ENCODE peak calls at places on chromosomes 3 and 15, in four cellular contexts. One of them, this sample, is unnamed.

GRCh38 chr3:60202052-60202753 is 1049.0 kb downstream of the FHIT start:
- DNase-seq in pancreas: no peak
- DNase-seq in esophagus squamous epithelium: no peak
- DNase-seq in effector CD4-positive, alpha-beta T cell: no peak
- DNase-seq in this sample: no peak

GRCh38 chr3:129428020-129428381 is 435 bp downstream of the EFCAB12 start:
- DNase-seq in esophagus squamous epithelium: no peak
- DNase-seq in effector CD4-positive, alpha-beta T cell: no peak
- DNase-seq in pancreas: no peak
- DNase-seq in this sample: no peak

GRCh38 chr3:115937054-115937453 is 313.7 kb downstream of the GAP43 start:
- DNase-seq in pancreas: no peak
- DNase-seq in esophagus squamous epithelium: no peak
- DNase-seq in effector CD4-positive, alpha-beta T cell: no peak
- DNase-seq in this sample: no peak

GRCh38 chr3:127406309-127407025 is 118.6 kb upstream of the PRR20G start:
- DNase-seq in pancreas: peak
- DNase-seq in effector CD4-positive, alpha-beta T cell: no peak
- DNase-seq in esophagus squamous epithelium: no peak
- DNase-seq in this sample: peak

GRCh38 chr15:75578948-75579908 is at the start of gene PTPN9:
- DNase-seq in pancreas: peak
- DNase-seq in esophagus squamous epithelium: no peak
- DNase-seq in effector CD4-positive, alpha-beta T cell: peak
- DNase-seq in this sample: peak

GRCh38 chr15:29812384-29812694 is 9.9 kb downstream of the TJP1 start:
- DNase-seq in pancreas: no peak
- DNase-seq in effector CD4-positive, alpha-beta T cell: no peak
- DNase-seq in esophagus squamous epithelium: no peak
- DNase-seq in this sample: peak

GRCh38 chr3:141485578-141486415 is 1.0 kb upstream of the RASA2 start:
- DNase-seq in pancreas: no peak
- DNase-seq in effector CD4-positive, alpha-beta T cell: peak
- DNase-seq in esophagus squamous epithelium: no peak
- DNase-seq in this sample: peak

GRCh38 chr3:63899997-63900396 is 12.2 kb downstream of the SCAANT1 start:
- DNase-seq in pancreas: no peak
- DNase-seq in esophagus squamous epithelium: no peak
- DNase-seq in effector CD4-positive, alpha-beta T cell: no peak
- DNase-seq in this sample: no peak

GRCh38 chr15:66936115-66936863 is 129.1 kb upstream of the SMAD3 start:
- DNase-seq in esophagus squamous epithelium: no peak
- DNase-seq in effector CD4-positive, alpha-beta T cell: no peak
- DNase-seq in pancreas: no peak
- DNase-seq in this sample: no peak

GRCh38 chr3:126300001-126300760 is 57.0 kb downstream of the KLF15 start:
- DNase-seq in effector CD4-positive, alpha-beta T cell: no peak
- DNase-seq in esophagus squamous epithelium: no peak
- DNase-seq in pancreas: no peak
- DNase-seq in this sample: no peak

GRCh38 chr15:43915820-43916660 is 89.2 kb downstream of the WDR76 start:
- DNase-seq in effector CD4-positive, alpha-beta T cell: no peak
- DNase-seq in esophagus squamous epithelium: no peak
- DNase-seq in pancreas: no peak
- DNase-seq in this sample: no peak

GRCh38 chr3:40336101-40336500 is 26.6 kb downstream of the EIF1B start:
- DNase-seq in effector CD4-positive, alpha-beta T cell: no peak
- DNase-seq in pancreas: no peak
- DNase-seq in esophagus squamous epithelium: no peak
- DNase-seq in this sample: no peak

GRCh38 chr3:66480666-66481065 is 20.2 kb downstream of the LRIG1 start:
- DNase-seq in esophagus squamous epithelium: no peak
- DNase-seq in effector CD4-positive, alpha-beta T cell: peak
- DNase-seq in pancreas: no peak
- DNase-seq in this sample: no peak

GRCh38 chr15:71596672-71597071 is 213.7 kb upstream of the NR2E3 start:
- DNase-seq in effector CD4-positive, alpha-beta T cell: no peak
- DNase-seq in esophagus squamous epithelium: no peak
- DNase-seq in pancreas: no peak
- DNase-seq in this sample: no peak

GRCh38 chr15:73982251-73982962 is 9.7 kb downstream of the STOML1 start:
- DNase-seq in esophagus squamous epithelium: no peak
- DNase-seq in effector CD4-positive, alpha-beta T cell: no peak
- DNase-seq in pancreas: no peak
- DNase-seq in this sample: peak

GRCh38 chr15:77742127-77742526 is 109.4 kb upstream of the LINGO1 start:
- DNase-seq in esophagus squamous epithelium: no peak
- DNase-seq in effector CD4-positive, alpha-beta T cell: no peak
- DNase-seq in pancreas: no peak
- DNase-seq in this sample: no peak

GRCh38 chr3:15097889-15098288 is 1.1 kb downstream of the RBSN start:
- DNase-seq in effector CD4-positive, alpha-beta T cell: no peak
- DNase-seq in esophagus squamous epithelium: no peak
- DNase-seq in pancreas: no peak
- DNase-seq in this sample: peak

GRCh38 chr3:12861611-12862010 is 20.2 kb upstream of the RPL32 start:
- DNase-seq in pancreas: no peak
- DNase-seq in effector CD4-positive, alpha-beta T cell: no peak
- DNase-seq in esophagus squamous epithelium: no peak
- DNase-seq in this sample: no peak

GRCh38 chr15:93362203-93362602 is 273.2 kb upstream of the RGMA start:
- DNase-seq in pancreas: no peak
- DNase-seq in esophagus squamous epithelium: no peak
- DNase-seq in effector CD4-positive, alpha-beta T cell: no peak
- DNase-seq in this sample: no peak

GRCh38 chr15:49645937-49646336 is 25.1 kb downstream of the DTWD1 start:
- DNase-seq in esophagus squamous epithelium: no peak
- DNase-seq in pancreas: no peak
- DNase-seq in effector CD4-positive, alpha-beta T cell: no peak
- DNase-seq in this sample: peak

GRCh38 chr3:17755836-17756235 is 13.4 kb upstream of the TBC1D5 start:
- DNase-seq in esophagus squamous epithelium: no peak
- DNase-seq in pancreas: no peak
- DNase-seq in effector CD4-positive, alpha-beta T cell: no peak
- DNase-seq in this sample: no peak

GRCh38 chr3:69914395-69914794 is 85.1 kb upstream of the SAMMSON start:
- DNase-seq in effector CD4-positive, alpha-beta T cell: no peak
- DNase-seq in esophagus squamous epithelium: no peak
- DNase-seq in pancreas: no peak
- DNase-seq in this sample: peak